ENCODE peak calls at places on chromosome 12, in ten cellular contexts. N, Q, I, P, U, L, B, Z, H and V are unnamed samples.

GRCh38 chr12:54622463-54623183 is 12.1 kb downstream of the LACRT start:
- DNase-seq in N (no peak), Q (no peak), I (no peak), P (no peak), U (peak), L (no peak), B (no peak), Z (no peak), H (no peak), V (no peak)

GRCh38 chr12:52171950-52172512 is 19.8 kb downstream of the KRT80 start:
- DNase-seq in N (no peak), Q (no peak), I (peak), P (peak), U (peak), L (no peak), B (peak), Z (no peak), H (peak), V (peak)

GRCh38 chr12:28955491-28955890 is 193.6 kb upstream of the FAR2 start:
- DNase-seq in N (no peak), Q (peak), I (no peak), P (no peak), U (peak), L (no peak), B (no peak), Z (no peak), H (no peak), V (no peak)

GRCh38 chr12:29241821-29242591 is 92.9 kb downstream of the FAR2 start:
- DNase-seq in N (no peak), Q (peak), I (peak), P (no peak), U (peak), L (no peak), B (no peak), Z (no peak), H (no peak), V (peak)

GRCh38 chr12:120343692-120344091 is 16.1 kb upstream of the PLA2G1B start:
- DNase-seq in N (no peak), Q (no peak), I (no peak), P (no peak), U (no peak), L (no peak), B (no peak), Z (no peak), H (no peak), V (no peak)

GRCh38 chr12:101925352-101925751 is 48.0 kb downstream of the DRAM1 start:
- DNase-seq in N (no peak), Q (peak), I (no peak), P (no peak), U (peak), L (peak), B (no peak), Z (peak), H (peak), V (no peak)

GRCh38 chr12:6650832-6651231 is 3.6 kb upstream of the ACRBP start:
- DNase-seq in N (no peak), Q (no peak), I (no peak), P (no peak), U (no peak), L (no peak), B (no peak), Z (no peak), H (no peak), V (no peak)

GRCh38 chr12:63098851-63099250 is 52.1 kb downstream of the AVPR1A start:
- DNase-seq in N (no peak), Q (no peak), I (no peak), P (no peak), U (no peak), L (no peak), B (no peak), Z (no peak), H (peak), V (peak)

GRCh38 chr12:99433155-99433554 is 214.4 kb upstream of the GARIN6 start:
- DNase-seq in N (no peak), Q (no peak), I (no peak), P (no peak), U (no peak), L (no peak), B (no peak), Z (no peak), H (no peak), V (no peak)

GRCh38 chr12:90045559-90045958 is 336.9 kb upstream of the ATP2B1 start:
- DNase-seq in N (no peak), Q (no peak), I (no peak), P (no peak), U (no peak), L (no peak), B (no peak), Z (no peak), H (no peak), V (no peak)

GRCh38 chr12:128008341-128008740 is 258.6 kb upstream of the TMEM132C start:
- DNase-seq in N (no peak), Q (peak), I (no peak), P (no peak), U (no peak), L (no peak), B (no peak), Z (no peak), H (no peak), V (no peak)

GRCh38 chr12:55073043-55074022 is 52.9 kb upstream of the OR9K2 start:
- DNase-seq in N (peak), Q (peak), I (peak), P (peak), U (peak), L (peak), B (peak), Z (peak), H (peak), V (peak)

GRCh38 chr12:15662303-15662980 is 126.7 kb downstream of the EPS8 start:
- DNase-seq in N (no peak), Q (peak), I (no peak), P (no peak), U (peak), L (no peak), B (no peak), Z (no peak), H (peak), V (no peak)

GRCh38 chr12:2582631-2583616 is 211.8 kb upstream of the FKBP4 start:
- DNase-seq in N (peak), Q (peak), I (peak), P (peak), U (peak), L (peak), B (peak), Z (peak), H (peak), V (peak)

GRCh38 chr12:56839489-56840442 is 76.6 kb downstream of the HSD17B6 start:
- DNase-seq in N (peak), Q (peak), I (peak), P (peak), U (peak), L (no peak), B (peak), Z (no peak), H (peak), V (peak)

GRCh38 chr12:116266220-116266619 is 11.3 kb downstream of the MED13L start:
- DNase-seq in N (no peak), Q (peak), I (no peak), P (no peak), U (no peak), L (no peak), B (no peak), Z (no peak), H (peak), V (no peak)

GRCh38 chr12:49702009-49702408 is 5.2 kb downstream of the FMNL3 start:
- DNase-seq in N (peak), Q (no peak), I (no peak), P (no peak), U (no peak), L (no peak), B (no peak), Z (no peak), H (no peak), V (no peak)

GRCh38 chr12:10140001-10140400 is 10.0 kb upstream of the CLEC7A start:
- DNase-seq in N (peak), Q (peak), I (peak), P (no peak), U (peak), L (no peak), B (peak), Z (no peak), H (peak), V (peak)

GRCh38 chr12:103085541-103085940 is 128.1 kb downstream of the ASCL1 start:
- DNase-seq in N (no peak), Q (no peak), I (no peak), P (no peak), U (no peak), L (no peak), B (no peak), Z (no peak), H (no peak), V (no peak)

GRCh38 chr12:93870020-93870795 is 193.0 kb downstream of the CRADD start:
- DNase-seq in N (no peak), Q (no peak), I (no peak), P (no peak), U (peak), L (no peak), B (no peak), Z (no peak), H (no peak), V (no peak)

GRCh38 chr12:68792952-68793351 is 15.0 kb upstream of the MDM2 start:
- DNase-seq in N (peak), Q (peak), I (peak), P (no peak), U (peak), L (no peak), B (no peak), Z (no peak), H (peak), V (peak)

GRCh38 chr12:12190087-12190809 is 76.6 kb downstream of the LRP6 start:
- DNase-seq in N (no peak), Q (no peak), I (no peak), P (no peak), U (no peak), L (no peak), B (no peak), Z (no peak), H (no peak), V (no peak)

GRCh38 chr12:14665354-14666348 is 30.7 kb downstream of the GUCY2C start:
- DNase-seq in N (peak), Q (no peak), I (no peak), P (no peak), U (no peak), L (no peak), B (peak), Z (no peak), H (no peak), V (no peak)

GRCh38 chr12:56029166-56029519 is 8.3 kb downstream of the IKZF4 start:
- DNase-seq in N (no peak), Q (peak), I (no peak), P (no peak), U (peak), L (no peak), B (no peak), Z (no peak), H (no peak), V (no peak)

GRCh38 chr12:6975297-6976032 is 4.8 kb downstream of the EMG1 start:
- DNase-seq in N (no peak), Q (no peak), I (no peak), P (no peak), U (no peak), L (no peak), B (no peak), Z (no peak), H (no peak), V (no peak)

DNA sequence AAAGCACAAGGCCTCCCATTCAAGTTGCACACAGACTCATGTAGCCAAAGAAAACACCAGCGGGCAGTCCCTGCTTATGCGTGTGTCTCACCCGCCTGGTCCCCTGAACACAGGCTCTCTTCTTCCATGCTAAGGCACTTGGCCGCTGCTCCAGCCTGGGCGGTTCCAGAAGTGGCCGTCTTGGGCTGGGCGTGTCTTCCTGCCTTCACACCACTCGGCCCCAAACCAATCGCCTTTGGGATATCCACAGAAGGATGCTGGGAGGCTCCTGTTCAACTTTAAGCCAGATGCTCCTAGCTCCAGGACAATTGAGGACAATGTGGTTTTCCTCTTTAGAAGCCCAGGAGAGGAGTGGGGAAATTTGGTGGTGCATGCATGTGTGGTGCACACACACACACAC is 2.2 kb downstream of the SCARB1 start:
- DNase-seq in N (no peak), Q (peak), I (no peak), P (no peak), U (peak), L (no peak), B (no peak), Z (peak), H (no peak), V (no peak)
- TF ChIP-seq CTCF in N (no peak), Q (no peak), I (no peak), P (no peak), U (no peak), L (no peak), B (no peak), Z (no peak), H (no peak), V (no peak)

GRCh38 chr12:110619534-110619953 is 5.6 kb downstream of the TCTN1 start:
- DNase-seq in N (peak), Q (no peak), I (peak), P (no peak), U (peak), L (no peak), B (no peak), Z (no peak), H (no peak), V (no peak)
- TF ChIP-seq CTCF in N (peak), Q (no peak), I (peak), P (no peak), U (no peak), L (no peak), B (no peak), Z (no peak), H (no peak), V (no peak)

GRCh38 chr12:109959411-109960093 is 36.6 kb downstream of the GIT2 start:
- DNase-seq in N (no peak), Q (no peak), I (no peak), P (no peak), U (no peak), L (no peak), B (no peak), Z (no peak), H (no peak), V (no peak)
- TF ChIP-seq CTCF in N (no peak), Q (no peak), I (no peak), P (no peak), U (no peak), L (no peak), B (no peak), Z (no peak), H (no peak), V (no peak)

DNA sequence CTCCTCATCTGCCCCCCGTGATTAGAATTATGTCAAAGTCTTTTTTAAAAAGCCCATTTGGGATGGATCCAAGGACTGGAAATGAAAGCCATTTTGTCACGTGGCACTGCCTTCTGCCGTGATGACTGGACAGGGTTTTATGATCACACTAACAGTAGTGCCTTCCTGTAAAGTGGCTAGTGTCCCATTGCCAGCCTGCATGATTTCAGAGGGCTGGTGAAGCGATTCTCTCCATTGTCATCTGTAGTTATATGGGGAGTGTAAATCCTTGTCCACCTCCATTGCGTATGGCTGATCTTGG is 37.6 kb downstream of the CFAP251 start:
- DNase-seq in N (no peak), Q (no peak), I (no peak), P (no peak), U (no peak), L (no peak), B (no peak), Z (no peak), H (no peak), V (no peak)
- TF ChIP-seq CTCF in N (peak), Q (no peak), I (no peak), P (peak), U (no peak), L (no peak), B (no peak), Z (no peak), H (no peak), V (peak)